ENCODE peak calls at places on chromosomes 3 and 15, in ten cellular contexts. P is IMR-90, L is K562, W is uterus, B is A549, R is NB4, K is Peyer's patch, F is esophagus squamous epithelium, M is sigmoid colon, G is thyroid gland. J is an unnamed sample.

GRCh38 chr3:102410616-102411015 is 24.2 kb upstream of the ZPLD1 start:
- DNase-seq in G (no peak), L (no peak), F (no peak), R (no peak), M (no peak), K (no peak), P (no peak), B (no peak), W (no peak), J (no peak)

GRCh38 chr3:190132376-190132775 is 11.7 kb upstream of the P3H2 start:
- DNase-seq in L (no peak), R (no peak), W (no peak), P (no peak), F (no peak), M (no peak), G (no peak), K (no peak), B (no peak), J (no peak)

GRCh38 chr3:53880396-53881345 is 1.3 kb downstream of the ACTR8 start:
- DNase-seq in B (no peak), R (no peak), M (no peak), F (no peak), P (peak), G (no peak), L (no peak), W (no peak), K (no peak), J (no peak)

GRCh38 chr3:15630646-15631350 is 29.3 kb downstream of the BTD start:
- DNase-seq in K (no peak), F (no peak), G (peak), R (no peak), W (no peak), B (peak), M (no peak), P (peak), L (peak), J (no peak)

GRCh38 chr15:70178335-70179084 is 80.8 kb upstream of the TLE3 start:
- DNase-seq in F (no peak), R (no peak), W (no peak), P (no peak), B (no peak), M (peak), K (no peak), L (no peak), G (no peak), J (no peak)

GRCh38 chr3:179961081-179962078 is 75.4 kb downstream of the PEX5L start:
- DNase-seq in W (no peak), R (no peak), P (no peak), G (no peak), L (no peak), K (no peak), F (no peak), B (no peak), M (no peak), J (no peak)

GRCh38 chr15:80570553-80570952 is 124.6 kb upstream of the ABHD17C start:
- DNase-seq in K (no peak), R (no peak), P (no peak), G (no peak), W (no peak), M (peak), B (no peak), F (no peak), L (no peak), J (peak)

GRCh38 chr3:67489816-67490215 is 164.6 kb downstream of the SUCLG2 start:
- DNase-seq in M (no peak), F (no peak), K (no peak), R (no peak), B (no peak), P (peak), L (no peak), W (no peak), G (no peak), J (no peak)

GRCh38 chr3:39166134-39166710 is 12.8 kb upstream of the CSRNP1 start:
- DNase-seq in P (peak), M (no peak), W (peak), G (no peak), F (no peak), K (no peak), R (peak), B (peak), L (peak), J (no peak)

GRCh38 chr3:185713015-185713414 is 111.8 kb downstream of the IGF2BP2 start:
- DNase-seq in M (no peak), R (no peak), K (no peak), W (no peak), B (no peak), P (no peak), L (no peak), F (no peak), G (no peak), J (no peak)

GRCh38 chr3:102081587-102082289 is 232.4 kb downstream of the NFKBIZ start:
- DNase-seq in B (no peak), G (no peak), F (no peak), W (no peak), M (no peak), K (no peak), L (no peak), P (no peak), R (no peak), J (no peak)

GRCh38 chr15:68619303-68619698 is 40.5 kb downstream of the CORO2B start:
- DNase-seq in R (no peak), G (no peak), P (no peak), M (no peak), B (no peak), F (no peak), W (no peak), K (no peak), L (no peak), J (no peak)

GRCh38 chr3:104245981-104246380 is 1120.7 kb upstream of the ALCAM start:
- DNase-seq in B (no peak), L (no peak), P (no peak), K (no peak), M (no peak), F (no peak), W (no peak), R (no peak), G (no peak), J (no peak)

GRCh38 chr15:76060098-76060989 is 559 bp downstream of the TMEM266 start:
- DNase-seq in F (no peak), P (no peak), B (peak), R (peak), W (no peak), M (no peak), G (no peak), L (no peak), K (no peak), J (no peak)

GRCh38 chr15:62459875-62460274 is 294.8 kb upstream of the C2CD4B start:
- DNase-seq in L (no peak), M (no peak), K (no peak), R (no peak), P (no peak), G (no peak), W (no peak), B (no peak), F (no peak), J (no peak)

GRCh38 chr15:83747050-83747717 is 93.3 kb downstream of the ADAMTSL3 start:
- DNase-seq in G (peak), F (no peak), M (peak), B (peak), R (peak), P (peak), W (peak), K (no peak), L (peak), J (no peak)

GRCh38 chr3:51622868-51623267 is 48.2 kb upstream of the TEX264 start:
- DNase-seq in L (no peak), G (no peak), W (no peak), M (no peak), K (no peak), F (no peak), P (peak), R (no peak), B (no peak), J (peak)

GRCh38 chr3:139339219-139339906 is 4.5 kb upstream of the MRPS22 start:
- DNase-seq in R (peak), W (no peak), F (no peak), B (no peak), G (no peak), P (peak), K (no peak), L (peak), M (no peak), J (no peak)

GRCh38 chr3:48663489-48664312 is 1.0 kb upstream of the CELSR3 start:
- DNase-seq in K (peak), G (peak), M (peak), B (peak), F (peak), L (peak), W (peak), P (peak), R (no peak), J (peak)
- TF ChIP-seq POLR2A in K (peak), G (no peak), M (no peak), B (peak), F (no peak), L (peak), W (peak), P (peak), R (no peak), J (no peak)

GRCh38 chr3:2645001-2645400 is 465.2 kb downstream of the IL5RA start:
- DNase-seq in M (no peak), R (no peak), W (no peak), P (no peak), B (no peak), G (no peak), K (no peak), L (no peak), F (no peak), J (no peak)
- H3K4me3 ChIP-seq in M (no peak), R (no peak), W (no peak), P (no peak), B (no peak), G (no peak), K (no peak), L (no peak), F (no peak), J (no peak)

GRCh38 chr3:44915702-44916438 is 41.5 kb downstream of the TGM4 start:
- DNase-seq in R (peak), F (no peak), G (no peak), B (no peak), L (peak), W (no peak), P (peak), K (no peak), M (no peak), J (no peak)

GRCh38 chr3:44920081-44920480 is 45.7 kb downstream of the TGM4 start:
- DNase-seq in M (no peak), B (no peak), P (no peak), G (peak), F (no peak), R (no peak), L (no peak), W (no peak), K (no peak), J (no peak)

GRCh38 chr3:44918581-44918980 is 44.2 kb downstream of the TGM4 start:
- DNase-seq in L (no peak), R (no peak), M (no peak), B (no peak), G (no peak), P (no peak), K (no peak), F (no peak), W (no peak), J (no peak)

GRCh38 chr3:44914936-44915335 is 40.5 kb downstream of the TGM4 start:
- DNase-seq in W (no peak), L (peak), F (no peak), B (no peak), R (peak), G (peak), M (no peak), K (no peak), P (no peak), J (no peak)

GRCh38 chr3:44918087-44918486 is 43.7 kb downstream of the TGM4 start:
- DNase-seq in M (no peak), B (no peak), P (no peak), L (no peak), F (no peak), G (no peak), W (no peak), R (no peak), K (no peak), J (no peak)
- TF ChIP-seq POLR2A in M (no peak), B (no peak), P (no peak), L (no peak), F (no peak), G (no peak), W (no peak), R (no peak), K (no peak), J (no peak)

GRCh38 chr15:39582286-39582976 is 1.6 kb downstream of the THBS1 start:
- DNase-seq in B (no peak), W (peak), L (no peak), F (no peak), K (no peak), R (no peak), P (peak), G (no peak), M (peak), J (no peak)
- H3K4me3 ChIP-seq in B (peak), W (peak), L (no peak), F (peak), K (peak), R (no peak), P (peak), G (no peak), M (peak), J (peak)

DNA sequence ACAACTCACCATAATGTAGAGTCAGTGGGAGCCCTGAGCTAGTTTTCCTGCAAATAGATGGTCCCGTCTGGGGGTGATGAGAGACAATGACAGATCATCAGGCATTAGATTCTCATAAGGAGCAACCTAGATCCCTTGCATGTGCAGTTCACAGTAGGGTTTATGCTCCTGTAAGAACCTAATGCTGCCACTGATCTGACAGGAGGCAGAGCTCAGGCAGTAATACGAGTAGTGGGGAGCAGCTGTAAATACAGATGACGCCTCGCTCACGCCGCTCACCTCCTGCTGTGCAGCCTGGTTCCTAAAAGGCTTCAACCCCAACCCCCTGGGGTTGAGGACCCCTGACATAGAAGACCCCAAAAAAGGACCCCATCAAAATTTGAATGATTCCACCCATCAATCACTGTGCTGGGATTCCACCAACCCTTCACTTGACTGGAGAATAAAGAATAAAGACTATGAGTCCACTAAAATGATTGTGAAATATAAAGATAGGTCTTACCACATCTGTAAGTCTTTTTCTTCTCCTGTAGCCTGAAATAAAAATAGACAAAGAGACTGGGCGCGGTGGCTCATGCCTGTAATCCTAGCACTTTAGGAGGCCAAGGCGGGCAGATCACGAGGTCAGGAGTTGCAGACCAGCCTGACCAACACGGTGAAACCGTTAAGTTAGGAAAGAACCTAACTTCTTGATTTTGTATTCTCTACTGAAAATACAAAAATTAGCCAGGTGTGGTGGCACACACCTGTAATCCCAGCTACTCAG is 9.9 kb upstream of the UBL7 start:
- DNase-seq in R (no peak), K (no peak), P (no peak), B (no peak), G (no peak), W (no peak), M (no peak), F (no peak), L (no peak), J (no peak)
- TF ChIP-seq POLR2A in R (no peak), K (no peak), P (no peak), B (no peak), G (no peak), W (no peak), M (no peak), F (no peak), L (no peak), J (no peak)

GRCh38 chr15:51752918-51753317 is 1.5 kb downstream of the TMOD2 start:
- DNase-seq in P (no peak), K (no peak), W (no peak), F (no peak), L (no peak), B (no peak), G (no peak), R (peak), M (no peak), J (no peak)
- H3K4me3 ChIP-seq in P (no peak), K (no peak), W (peak), F (no peak), L (no peak), B (no peak), G (no peak), R (no peak), M (peak), J (no peak)

GRCh38 chr3:195256639-195257453 is 14.1 kb downstream of the XXYLT1 start:
- DNase-seq in R (no peak), M (no peak), B (no peak), F (no peak), P (no peak), K (no peak), G (no peak), W (no peak), L (no peak), J (no peak)

GRCh38 chr3:195257454-195258448 is 13.2 kb downstream of the XXYLT1 start:
- DNase-seq in W (no peak), L (no peak), K (no peak), M (peak), B (no peak), R (no peak), G (no peak), F (no peak), P (peak), J (no peak)

GRCh38 chr3:195259146-195259563 is 11.8 kb downstream of the XXYLT1 start:
- DNase-seq in P (peak), L (peak), K (no peak), R (no peak), M (no peak), G (no peak), F (no peak), B (peak), W (no peak), J (no peak)

GRCh38 chr3:195259564-195260285 is 11.2 kb downstream of the XXYLT1 start:
- DNase-seq in K (peak), M (peak), G (peak), B (peak), F (peak), R (peak), W (peak), L (peak), P (peak), J (peak)

GRCh38 chr3:195258449-195259145 is 12.4 kb downstream of the XXYLT1 start:
- DNase-seq in L (no peak), P (no peak), F (no peak), K (peak), G (no peak), B (no peak), M (peak), R (peak), W (no peak), J (no peak)
- TF ChIP-seq POLR2A in L (no peak), P (no peak), F (no peak), K (no peak), G (no peak), B (no peak), M (no peak), R (no peak), W (no peak), J (no peak)

GRCh38 chr15:35243758-35244157 is 158.7 kb upstream of the NANOGP8 start:
- DNase-seq in M (no peak), L (no peak), P (peak), R (no peak), G (no peak), W (no peak), F (no peak), K (no peak), B (no peak), J (no peak)

GRCh38 chr15:35252351-35252865 is 167.3 kb upstream of the NANOGP8 start:
- DNase-seq in W (no peak), K (no peak), R (no peak), M (no peak), B (no peak), G (no peak), F (no peak), L (no peak), P (no peak), J (no peak)

DNA sequence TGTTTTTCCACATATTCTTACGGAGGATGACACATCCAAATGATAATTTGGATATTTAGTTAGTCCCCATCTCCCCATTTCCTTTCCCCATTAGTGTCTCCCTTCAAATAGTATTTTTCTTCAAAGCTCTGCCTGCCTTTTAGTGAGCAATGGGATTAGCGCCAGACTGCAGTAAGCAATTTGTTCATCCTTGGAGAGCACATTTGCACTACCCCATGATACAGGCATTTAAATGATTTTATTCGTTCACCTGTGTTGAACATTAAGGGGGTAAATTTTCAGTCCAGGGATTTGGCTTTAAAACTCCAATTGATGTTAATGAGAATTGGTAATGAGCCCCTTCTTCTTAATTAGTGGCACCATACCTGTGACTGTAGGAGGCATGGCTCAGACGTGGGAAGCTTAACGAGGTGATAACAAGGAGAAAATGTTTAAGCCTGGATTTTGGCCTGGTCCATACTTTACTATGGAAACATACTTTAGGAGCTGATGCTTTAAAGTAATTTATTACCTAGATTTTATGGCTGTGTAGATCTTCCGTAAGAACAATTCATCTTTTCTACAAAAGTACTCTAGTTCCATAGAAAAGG is 161.4 kb upstream of the NANOGP8 start:
- DNase-seq in K (no peak), R (no peak), P (no peak), M (no peak), B (no peak), G (no peak), L (no peak), W (no peak), F (no peak), J (no peak)
- H3K4me3 ChIP-seq in K (no peak), R (no peak), P (no peak), M (no peak), B (no peak), G (no peak), L (no peak), W (no peak), F (no peak), J (no peak)